ENCODE peak calls at places on chromosomes 5 and 9, in four cellular contexts. D is K562, T is HepG2, K is SK-N-SH. S is an unnamed sample.

GRCh38 chr5:157607371-157608161 is 32.0 kb upstream of the ADAM19 start:
- DNase-seq in D (peak), T (no peak), K (no peak), S (peak)

GRCh38 chr5:169945831-169946261 is 34.4 kb downstream of the INSYN2B start:
- DNase-seq in D (no peak), T (no peak), K (peak), S (peak)

GRCh38 chr9:12695474-12695873 is 2.3 kb downstream of the TYRP1 start:
- DNase-seq in D (no peak), T (no peak), K (no peak), S (no peak)

GRCh38 chr5:39414429-39414828 is 10.4 kb downstream of the DAB2 start:
- DNase-seq in D (no peak), T (no peak), K (no peak), S (peak)

GRCh38 chr9:99385814-99386279 is 163.8 kb downstream of the SEC61B start:
- DNase-seq in D (no peak), T (no peak), K (no peak), S (peak)

GRCh38 chr5:174177531-174177930 is 132.0 kb downstream of the NSG2 start:
- DNase-seq in D (no peak), T (no peak), K (no peak), S (no peak)

GRCh38 chr9:136769710-136770191 is 5.4 kb upstream of the LCN15 start:
- DNase-seq in D (peak), T (no peak), K (peak), S (no peak)

GRCh38 chr9:37292896-37293295 is 129.6 kb upstream of the GRHPR start:
- DNase-seq in D (no peak), T (no peak), K (no peak), S (peak)

GRCh38 chr5:83277953-83278352 is 193.6 kb upstream of the VCAN start:
- DNase-seq in D (no peak), T (no peak), K (no peak), S (no peak)

GRCh38 chr5:137600721-137601360 is 101.7 kb upstream of the SPOCK1 start:
- DNase-seq in D (no peak), T (no peak), K (peak), S (no peak)

GRCh38 chr9:71760901-71761300 is 7.4 kb downstream of the CEMIP2 start:
- DNase-seq in D (no peak), T (peak), K (no peak), S (no peak)

GRCh38 chr5:179288809-179289185 is 56.5 kb downstream of the ADAMTS2 start:
- DNase-seq in D (no peak), T (no peak), K (no peak), S (no peak)

GRCh38 chr9:113622600-113623400 is 159.3 kb downstream of the RGS3 start:
- DNase-seq in D (no peak), T (peak), K (no peak), S (peak)

GRCh38 chr5:68222310-68222709 is 6.8 kb downstream of the PIK3R1 start:
- DNase-seq in D (no peak), T (no peak), K (no peak), S (no peak)

GRCh38 chr5:135230326-135230925 is 168.6 kb downstream of the MACROH2A1 start:
- DNase-seq in D (peak), T (peak), K (no peak), S (peak)
- TF ChIP-seq MXI1 in D (no peak), T (no peak), K (no peak), S (no peak)

DNA sequence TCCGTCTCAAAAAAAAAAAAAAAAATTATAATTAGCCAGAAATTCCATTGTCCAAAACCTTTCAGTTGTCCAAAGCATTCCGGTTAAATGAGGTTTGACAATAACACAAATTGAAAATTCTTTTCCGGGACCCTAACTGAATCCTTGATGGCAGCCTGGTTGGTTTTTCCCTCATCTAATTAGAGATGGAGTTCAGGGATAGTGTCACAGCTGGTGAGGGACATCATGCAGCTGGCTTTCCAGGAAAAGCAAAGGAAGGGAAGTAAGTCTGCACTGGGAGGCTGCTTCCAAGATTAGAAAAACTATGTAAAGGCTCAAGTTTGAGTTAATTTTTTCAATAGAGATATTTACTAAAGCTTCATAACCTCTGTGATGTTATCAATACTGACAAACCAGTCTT is 195.4 kb downstream of the ADAMTS12 start:
- DNase-seq in D (no peak), T (no peak), K (no peak), S (no peak)
- TF ChIP-seq MXI1 in D (no peak), T (no peak), K (no peak), S (no peak)

DNA sequence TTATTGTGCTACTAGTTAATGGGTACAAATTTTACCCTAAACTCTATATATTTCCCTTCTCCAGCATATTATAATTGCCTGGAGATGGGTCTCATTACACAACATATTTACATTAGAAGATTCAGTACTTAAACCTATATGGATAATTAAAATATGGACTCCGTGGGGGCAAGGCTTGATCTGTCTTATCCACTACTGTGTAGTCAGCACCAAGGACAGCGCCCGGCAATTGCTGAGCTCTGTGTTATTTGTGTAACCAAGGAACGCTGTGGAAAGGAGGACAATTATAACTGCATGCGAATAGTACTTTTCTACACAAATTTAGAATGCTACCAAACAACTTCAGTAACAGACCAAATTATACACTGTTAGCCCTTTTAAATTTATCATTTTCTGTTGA is 77.7 kb downstream of the DNAH5 start:
- DNase-seq in D (peak), T (peak), K (no peak), S (peak)
- TF ChIP-seq MXI1 in D (no peak), T (no peak), K (no peak), S (no peak)

GRCh38 chr5:94893404-94894145 is 275.1 kb downstream of the SLF1 start:
- DNase-seq in D (no peak), T (no peak), K (peak), S (peak)
- TF ChIP-seq MXI1 in D (no peak), T (no peak), K (peak), S (no peak)